ENCODE peak calls at places on chromosomes 12 and 14, in five cellular contexts. Q is heart left ventricle; T is CD8-positive, alpha-beta memory T cell; A is IMR-90; E is CD8-positive, alpha-beta T cell. J is an unnamed sample. For H3K27me3 and H3K4me1, the result is how much of the 10 kb centered on the place peaks cover.

GRCh38 chr12:54195736-54196347 is 7.1 kb upstream of the SMUG1 start:
- DNase-seq in E (no peak), A (peak), T (no peak), Q (no peak), J (no peak)

GRCh38 chr14:33839193-33840076 is 111.4 kb downstream of the EGLN3 start:
- DNase-seq in A (peak), T (peak), E (peak), Q (no peak), J (no peak)

GRCh38 chr12:18653465-18653864 is 84.3 kb downstream of the PLCZ1 start:
- DNase-seq in E (no peak), Q (no peak), T (no peak), A (no peak), J (no peak)

GRCh38 chr12:95318071-95318545 is 100.5 kb downstream of the VEZT start:
- DNase-seq in E (no peak), T (no peak), Q (no peak), A (peak), J (no peak)

GRCh38 chr14:61258985-61259384 is 22.2 kb downstream of the TMEM30B start:
- DNase-seq in T (no peak), E (no peak), Q (no peak), A (peak), J (no peak)

GRCh38 chr12:40312196-40312595 is 87.4 kb downstream of the LRRK2 start:
- DNase-seq in E (no peak), T (no peak), A (no peak), Q (no peak), J (no peak)

GRCh38 chr14:24232645-24233537 is at the start of gene GMPR2:
- DNase-seq in A (no peak), Q (peak), T (no peak), E (no peak), J (no peak)

GRCh38 chr14:94756310-94756709 is 13.6 kb downstream of the GSC start:
- DNase-seq in A (no peak), T (no peak), Q (no peak), E (no peak), J (no peak)

GRCh38 chr14:43147480-43147879 is 1359.6 kb downstream of the FSCB start:
- DNase-seq in Q (no peak), T (no peak), E (no peak), A (peak), J (no peak)

GRCh38 chr12:114636723-114637480 is 47.1 kb downstream of the TBX3 start:
- DNase-seq in Q (no peak), T (no peak), A (peak), E (no peak), J (no peak)

GRCh38 chr12:18601962-18602361 is 135.8 kb downstream of the PLCZ1 start:
- DNase-seq in E (no peak), Q (peak), A (no peak), T (no peak), J (no peak)

GRCh38 chr12:70305794-70306193 is 60.3 kb upstream of the KCNMB4 start:
- DNase-seq in A (peak), E (no peak), T (no peak), Q (no peak), J (no peak)

GRCh38 chr14:101167428-101167827 is 263.9 kb upstream of the RTL1 start:
- DNase-seq in T (no peak), Q (no peak), E (no peak), A (no peak), J (no peak)

GRCh38 chr12:119208626-119209061 is 29.9 kb downstream of the HSPB8 start:
- DNase-seq in Q (peak), A (peak), T (no peak), E (no peak), J (no peak)

GRCh38 chr14:99393059-99393655 is 87.5 kb downstream of the SETD3 start:
- DNase-seq in A (peak), T (no peak), Q (no peak), E (no peak), J (peak)

GRCh38 chr12:110765144-110765543 is 22.5 kb upstream of the PPP1CC start:
- DNase-seq in E (no peak), A (no peak), Q (no peak), T (no peak), J (no peak)

GRCh38 chr12:109863961-109864712 is 16.2 kb downstream of the GLTP start:
- DNase-seq in E (no peak), A (peak), T (no peak), Q (no peak), J (no peak)

GRCh38 chr12:47808574-47809380 is 10.9 kb downstream of the HDAC7 start:
- DNase-seq in E (peak), A (peak), T (peak), Q (peak), J (no peak)

GRCh38 chr12:48980953-48981756 is 3.0 kb downstream of the WNT1 start:
- DNase-seq in E (no peak), A (peak), Q (no peak), T (peak), J (peak)

GRCh38 chr12:40689576-40689975 is 2.7 kb upstream of the CNTN1 start:
- DNase-seq in A (no peak), T (no peak), E (no peak), Q (no peak), J (no peak)

GRCh38 chr12:6292606-6293005 is 17.9 kb upstream of the PLEKHG6 start:
- DNase-seq in E (no peak), A (peak), T (no peak), Q (no peak), J (no peak)

GRCh38 chr12:32437095-32437515 is 37.7 kb downstream of the FGD4 start:
- DNase-seq in A (peak), Q (no peak), E (no peak), T (no peak), J (no peak)

GRCh38 chr14:93146119-93146518 is 30.4 kb upstream of the ITPK1 start:
- DNase-seq in Q (no peak), T (no peak), E (no peak), A (no peak), J (no peak)

GRCh38 chr12:89051065-89051677 is 301.1 kb downstream of the DUSP6 start:
- DNase-seq in E (no peak), T (peak), Q (no peak), A (peak), J (no peak)

GRCh38 chr14:105364100-105364708 is 34.1 kb upstream of the TEX22 start:
- DNase-seq in A (peak), T (peak), E (peak), Q (no peak), J (no peak)

GRCh38 chr14:92408186-92408585 is 85.2 kb downstream of the SLC24A4 start:
- DNase-seq in T (no peak), E (no peak), A (peak), Q (no peak), J (no peak)

GRCh38 chr12:95416111-95416636 is 57.8 kb upstream of the METAP2 start:
- DNase-seq in Q (no peak), A (no peak), T (no peak), E (no peak), J (no peak)

GRCh38 chr12:20018406-20018805 is 349.9 kb upstream of the PDE3A start:
- DNase-seq in A (no peak), E (no peak), T (no peak), Q (no peak), J (no peak)

GRCh38 chr14:73452341-73453191 is 5.8 kb downstream of the NUMB start:
- DNase-seq in A (peak), T (no peak), E (no peak), Q (no peak), J (no peak)

GRCh38 chr14:23561873-23562821 is 5.4 kb downstream of the AP1G2 start:
- DNase-seq in E (no peak), T (no peak), A (no peak), Q (no peak), J (peak)

GRCh38 chr14:92459479-92460421 is 53.8 kb upstream of the RIN3 start:
- DNase-seq in T (no peak), A (no peak), E (no peak), Q (no peak), J (no peak)

GRCh38 chr12:82870825-82871377 is 184.2 kb downstream of the TMTC2 start:
- DNase-seq in T (no peak), A (no peak), E (no peak), Q (no peak), J (no peak)

GRCh38 chr14:45194964-45195363 is 58.0 kb downstream of the MIS18BP1 start:
- DNase-seq in E (no peak), Q (no peak), T (no peak), A (no peak), J (no peak)

GRCh38 chr12:54479421-54479820 is 6.0 kb upstream of the GTSF1 start:
- DNase-seq in E (no peak), Q (no peak), T (no peak), A (peak), J (no peak)

GRCh38 chr12:91562476-91562875 is 379.9 kb upstream of the DCN start:
- DNase-seq in A (peak), E (no peak), T (peak), Q (no peak), J (no peak)

GRCh38 chr14:34722723-34723545 is 8.5 kb upstream of the CFL2 start:
- DNase-seq in A (peak), E (peak), T (peak), Q (no peak), J (no peak)

GRCh38 chr12:113485330-113485729 is 13.7 kb upstream of the LHX5 start:
- DNase-seq in Q (no peak), T (no peak), A (no peak), E (no peak), J (no peak)

GRCh38 chr12:113479193-113479577 is 7.5 kb upstream of the LHX5 start:
- DNase-seq in E (no peak), Q (no peak), T (no peak), A (no peak), J (no peak)

GRCh38 chr12:113480336-113480688 is 8.6 kb upstream of the LHX5 start:
- DNase-seq in E (no peak), T (no peak), A (no peak), Q (no peak), J (no peak)

GRCh38 chr12:113479578-113480335 is 8.1 kb upstream of the LHX5 start:
- DNase-seq in T (no peak), Q (no peak), A (peak), E (peak), J (peak)

GRCh38 chr12:113482334-113482733 is 10.7 kb upstream of the LHX5 start:
- DNase-seq in Q (no peak), E (no peak), T (no peak), A (no peak), J (no peak)
- H3K27me3 ChIP-seq in Q (half or more), E (under half), T (under half), A (under half), J (half or more)

DNA sequence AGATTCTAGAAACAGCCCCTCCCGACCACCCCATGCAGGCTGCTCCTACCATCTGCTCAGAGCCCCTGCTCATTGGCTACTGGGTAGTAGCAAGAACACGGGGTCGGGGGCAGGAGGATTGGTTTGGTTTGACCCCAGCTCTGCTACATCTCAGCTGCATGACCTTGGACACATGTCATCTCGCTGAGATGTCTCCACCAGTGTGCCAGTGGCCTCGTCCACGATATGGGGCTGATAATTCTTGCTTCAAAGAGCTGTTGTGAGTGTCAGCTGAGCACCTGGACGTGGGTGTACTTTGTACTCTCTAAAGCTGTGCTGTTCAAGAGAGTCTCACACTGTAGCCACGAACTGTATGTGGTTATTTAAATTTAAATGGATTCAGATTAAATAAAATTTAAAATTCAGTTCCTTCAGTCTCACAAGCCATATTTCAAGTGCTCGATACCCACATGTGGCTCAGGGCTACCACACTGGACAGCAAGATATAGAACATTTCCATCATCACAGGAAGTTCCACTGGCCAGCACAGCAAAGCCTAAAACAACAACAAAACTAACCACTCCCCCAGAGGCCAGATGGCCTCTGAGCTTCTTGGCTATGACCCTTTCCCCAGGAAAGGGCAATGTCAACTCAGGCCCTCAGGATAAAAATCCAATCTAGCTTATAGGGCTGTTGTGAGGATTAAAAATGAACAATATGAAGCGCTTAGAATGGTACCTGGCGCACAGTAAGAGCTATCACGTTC is 18.6 kb downstream of the LTBP2 start:
- DNase-seq in A (no peak), E (no peak), T (no peak), Q (peak), J (no peak)
- H3K4me1 ChIP-seq in A (under half), E (under half), T (under half), Q (half or more), J (half or more)

GRCh38 chr12:34294671-34295365 is 272.5 kb downstream of the ALG10 start:
- DNase-seq in A (no peak), T (no peak), Q (peak), E (no peak), J (no peak)

GRCh38 chr12:34294137-34294536 is 271.8 kb downstream of the ALG10 start:
- DNase-seq in T (no peak), Q (peak), A (no peak), E (no peak), J (peak)

GRCh38 chr12:34291001-34291400 is 268.7 kb downstream of the ALG10 start:
- DNase-seq in Q (peak), T (no peak), A (no peak), E (no peak), J (peak)

GRCh38 chr12:34291426-34291901 is 269.2 kb downstream of the ALG10 start:
- DNase-seq in E (no peak), Q (peak), A (no peak), T (no peak), J (no peak)

GRCh38 chr12:34292736-34293625 is 270.7 kb downstream of the ALG10 start:
- DNase-seq in E (no peak), A (no peak), Q (peak), T (no peak), J (peak)
- H3K27me3 ChIP-seq in E (under half), A (under half), Q (under half), T (under half), J (under half)

GRCh38 chr12:56334490-56334793 is 642 bp upstream of the PAN2 start:
- DNase-seq in Q (no peak), E (no peak), A (no peak), T (no peak), J (no peak)

GRCh38 chr12:56333679-56334489 is at the start of gene PAN2:
- DNase-seq in T (peak), A (peak), Q (peak), E (peak), J (peak)

GRCh38 chr12:56338643-56339422 is at the start of gene IL23A:
- DNase-seq in A (peak), Q (no peak), T (peak), E (peak), J (no peak)

GRCh38 chr12:56337753-56338221 is 897 bp upstream of the IL23A start:
- DNase-seq in Q (no peak), E (no peak), A (no peak), T (no peak), J (no peak)

DNA sequence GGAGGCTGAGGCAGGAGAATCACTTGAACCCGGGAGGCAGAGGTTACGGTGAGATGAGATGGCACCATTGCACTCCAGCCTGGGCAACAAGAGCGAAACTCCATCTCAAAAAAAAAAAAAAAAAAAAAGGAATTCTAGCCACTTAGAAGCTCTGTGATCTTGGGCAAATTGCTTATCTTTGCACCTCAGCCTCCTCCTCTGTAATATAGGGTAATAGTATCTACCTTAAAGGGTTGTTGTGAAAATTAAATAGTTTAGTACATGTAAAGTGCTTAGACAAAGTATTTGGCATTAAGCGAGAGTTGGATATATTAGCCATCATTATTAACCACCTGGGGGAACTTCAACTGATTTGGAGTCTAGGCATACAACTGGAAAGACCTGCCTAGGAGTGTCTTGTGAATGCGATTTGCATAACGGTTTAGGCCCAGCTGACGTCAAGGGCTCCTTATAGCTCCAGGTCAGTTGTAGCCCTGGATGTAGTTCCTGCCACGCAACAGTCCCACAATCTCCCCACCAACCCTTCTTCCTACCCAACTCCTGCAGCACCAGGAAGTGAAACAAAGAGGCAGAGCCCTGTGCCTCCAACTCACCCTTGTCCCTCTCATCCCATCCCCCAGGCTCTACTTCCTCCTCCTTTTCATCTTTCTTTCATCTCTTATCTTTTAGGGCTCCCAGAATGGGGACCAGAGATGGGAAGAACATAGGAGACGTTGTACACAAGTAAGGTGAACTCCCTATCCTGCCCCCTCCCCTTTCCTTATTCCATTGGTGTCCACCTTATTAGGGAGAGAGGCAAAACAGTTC is 2.1 kb upstream of the IL23A start:
- DNase-seq in A (no peak), T (no peak), E (no peak), Q (no peak), J (no peak)
- H3K4me1 ChIP-seq in A (under half), T (half or more), E (under half), Q (under half), J (under half)

DNA sequence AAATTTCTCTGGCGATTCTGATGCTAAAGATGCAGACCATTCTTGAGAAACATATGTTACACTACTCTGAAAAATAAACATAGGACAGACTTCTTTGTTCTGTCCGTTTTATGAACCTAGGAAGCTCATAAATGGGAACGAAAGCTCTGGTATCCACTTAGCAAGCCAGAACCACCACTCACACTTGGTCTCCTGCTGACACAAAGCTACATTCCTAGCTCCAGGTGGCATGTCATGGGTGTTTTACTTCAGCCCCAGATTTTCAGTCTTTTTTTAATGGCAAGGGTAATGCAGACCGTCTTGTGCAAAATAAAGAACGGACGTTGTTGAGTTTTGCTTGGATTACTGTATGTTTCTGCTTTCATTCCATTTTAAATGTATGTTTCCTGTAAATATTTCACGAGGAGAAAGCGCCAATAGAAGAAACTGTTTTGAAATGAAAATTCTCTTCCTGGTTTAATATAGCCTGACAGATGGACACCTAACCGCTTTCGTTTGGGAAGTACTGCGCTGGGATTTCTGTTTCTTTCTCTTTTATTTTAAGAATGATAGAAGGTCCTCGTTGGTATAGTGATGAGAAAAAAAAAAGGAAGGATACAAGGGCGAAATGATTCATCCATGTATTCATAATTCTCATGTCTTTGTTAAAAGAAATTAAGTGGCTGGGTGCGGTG is 820 bp upstream of the COQ5 start:
- DNase-seq in T (no peak), Q (no peak), E (no peak), A (peak), J (no peak)
- H3K27me3 ChIP-seq in T (under half), Q (under half), E (under half), A (under half), J (under half)

GRCh38 chr12:51924551-51925399 is 17.5 kb downstream of the ACVRL1 start:
- DNase-seq in Q (no peak), T (no peak), A (no peak), E (no peak), J (no peak)

GRCh38 chr12:51923506-51924365 is 16.4 kb downstream of the ACVRL1 start:
- DNase-seq in E (peak), T (peak), Q (peak), A (no peak), J (peak)

GRCh38 chr12:51922146-51922545 is 14.8 kb downstream of the ACVRL1 start:
- DNase-seq in Q (no peak), E (no peak), T (no peak), A (no peak), J (peak)

GRCh38 chr12:51921017-51921725 is 13.9 kb downstream of the ACVRL1 start:
- DNase-seq in T (no peak), A (no peak), Q (no peak), E (no peak), J (peak)

DNA sequence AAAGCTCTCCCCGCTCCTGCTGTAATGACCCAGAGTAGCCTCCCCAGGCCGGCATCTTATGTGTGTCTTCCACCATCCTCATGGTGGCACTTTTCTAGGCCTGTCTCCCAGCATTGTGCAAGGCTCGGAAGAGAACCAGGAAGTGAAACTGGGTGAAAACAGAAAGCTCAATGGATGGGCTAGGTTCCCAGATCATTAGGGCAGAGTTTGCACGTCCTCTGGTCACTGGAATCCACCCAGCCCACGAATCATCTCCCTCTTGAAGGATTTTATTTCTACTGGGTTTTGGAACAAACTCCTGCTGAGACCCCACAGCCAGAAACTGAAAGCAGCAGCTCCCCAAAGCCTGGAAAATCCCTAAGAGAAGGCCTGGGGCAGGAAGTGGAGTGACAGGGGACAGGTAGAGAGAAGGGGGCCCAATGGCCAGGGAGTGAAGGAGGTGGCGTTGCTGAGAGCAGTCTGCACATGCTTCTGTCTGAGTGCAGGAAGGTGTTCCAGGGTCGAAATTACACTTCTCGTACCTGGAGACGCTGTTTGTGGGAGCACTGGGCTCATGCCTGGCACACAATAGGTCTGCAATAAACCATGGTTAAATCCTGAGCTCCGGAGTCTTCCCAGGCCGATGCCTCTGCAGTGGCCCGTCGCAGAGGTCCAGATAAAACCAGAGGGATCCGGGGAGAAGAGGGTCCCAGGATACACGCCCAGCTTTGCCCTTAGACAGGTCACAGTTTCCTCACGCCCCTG is 15.6 kb downstream of the ACVRL1 start:
- DNase-seq in T (no peak), A (peak), Q (no peak), E (no peak), J (no peak)
- H3K4me1 ChIP-seq in T (under half), A (under half), Q (under half), E (under half), J (under half)